ENCODE peak calls at places on chromosomes 11 and 22, in four cellular contexts. G is esophagus squamous epithelium, Q is Peyer's patch, M is heart left ventricle. B is an unnamed sample.
A peak's percentile ranks its signal among the peaks of the same experiment; 100 is the strongest.

GRCh38 chr22:36293606-36294292 is 40.8 kb downstream of the APOL1 start:
- DNase-seq in Q (peak; percentile 47), M (no peak), G (no peak), B (no peak)

GRCh38 chr22:45201678-45202332 is 38.1 kb downstream of the NUP50 start:
- DNase-seq in G (no peak), M (no peak), Q (no peak), B (no peak)

GRCh38 chr22:46649176-46650077 is 29.2 kb downstream of the GRAMD4 start:
- DNase-seq in Q (no peak), G (no peak), M (peak; percentile 72), B (no peak)

GRCh38 chr11:45089845-45090499 is 56.5 kb upstream of the PRDM11 start:
- DNase-seq in G (no peak), M (no peak), Q (no peak), B (peak; percentile 80)

GRCh38 chr22:23113067-23113846 is 28.5 kb downstream of the RSPH14 start:
- DNase-seq in Q (no peak), G (no peak), M (peak; percentile 34), B (no peak)

GRCh38 chr22:49934891-49935557 is 16.6 kb downstream of the CRELD2 start:
- DNase-seq in M (peak; percentile 91), G (no peak), Q (peak; percentile 88), B (peak; percentile 79)

GRCh38 chr22:26453812-26454500 is 24.9 kb downstream of the ASPHD2 start:
- DNase-seq in Q (no peak), M (peak; percentile 9), G (no peak), B (no peak)

GRCh38 chr11:63572026-63572688 is 9.0 kb upstream of the PLAAT2 start:
- DNase-seq in G (no peak), Q (no peak), M (no peak), B (no peak)

GRCh38 chr11:17683378-17684161 is 35.8 kb upstream of the MYOD1 start:
- DNase-seq in G (no peak), M (no peak), Q (no peak), B (no peak)

GRCh38 chr22:37386441-37386840 is 40.8 kb downstream of the ELFN2 start:
- DNase-seq in G (no peak), M (no peak), Q (no peak), B (no peak)

GRCh38 chr11:88555829-88556202 is 218.3 kb upstream of the CTSC start:
- DNase-seq in Q (no peak), M (no peak), G (no peak), B (no peak)

GRCh38 chr22:26762503-26763170 is 105.2 kb downstream of the MIAT start:
- DNase-seq in Q (no peak), G (no peak), M (no peak), B (no peak)

GRCh38 chr11:44949160-44950035 is 1.3 kb downstream of the TP53I11 start:
- DNase-seq in Q (peak; percentile 75), G (no peak), M (peak; percentile 47), B (no peak)

GRCh38 chr22:22395230-22395629 is 113.3 kb downstream of the ZNF280B start:
- DNase-seq in G (no peak), Q (no peak), M (no peak), B (no peak)

GRCh38 chr22:17566776-17567175 is 3.5 kb downstream of the SLC25A18 start:
- DNase-seq in G (no peak), M (no peak), Q (no peak), B (no peak)

GRCh38 chr11:118912742-118913410 is 12.8 kb downstream of the BCL9L start:
- DNase-seq in G (no peak), Q (no peak), M (no peak), B (no peak)

GRCh38 chr11:1074244-1075221 is at the start of gene MUC2:
- DNase-seq in Q (peak; percentile 75), G (no peak), M (no peak), B (no peak)

GRCh38 chr11:62879554-62879953 is 1.1 kb upstream of the SLC3A2 start:
- DNase-seq in G (no peak), M (no peak), Q (no peak), B (peak; percentile 74)

GRCh38 chr22:27687984-27688545 is 113.5 kb downstream of the MN1 start:
- DNase-seq in Q (no peak), M (no peak), G (no peak), B (no peak)

GRCh38 chr22:46686221-46686872 is 51.7 kb downstream of the CERK start:
- DNase-seq in Q (no peak), G (no peak), M (peak; percentile 67), B (no peak)

GRCh38 chr11:118417801-118418200 is 16.4 kb downstream of the ATP5MG start:
- DNase-seq in Q (no peak), M (no peak), G (no peak), B (no peak)

GRCh38 chr11:108115495-108116140 is 5.7 kb upstream of the ACAT1 start:
- DNase-seq in M (peak; percentile 85), Q (peak; percentile 72), G (no peak), B (peak; percentile 97)

GRCh38 chr22:24693359-24693758 is 81.2 kb downstream of the PIWIL3 start:
- DNase-seq in G (no peak), M (no peak), Q (no peak), B (no peak)

GRCh38 chr11:28169816-28170215 is 61.6 kb downstream of the METTL15 start:
- DNase-seq in Q (no peak), M (no peak), G (no peak), B (no peak)

GRCh38 chr11:35116762-35117588 is 22.0 kb upstream of the CD44 start:
- DNase-seq in G (no peak), Q (no peak), M (no peak), B (no peak)

GRCh38 chr11:86014221-86014620 is 54.7 kb downstream of the PICALM start:
- DNase-seq in M (no peak), Q (no peak), G (no peak), B (no peak)

GRCh38 chr11:58659404-58659803 is 36.9 kb downstream of the CNTF start:
- DNase-seq in Q (no peak), M (no peak), G (no peak), B (no peak)

GRCh38 chr11:20315800-20316199 is 47.7 kb upstream of the HTATIP2 start:
- DNase-seq in M (no peak), Q (no peak), G (no peak), B (no peak)

GRCh38 chr11:121340010-121340580 is 47.5 kb downstream of the SC5D start:
- DNase-seq in Q (no peak), G (no peak), M (no peak), B (no peak)

GRCh38 chr22:17772963-17773605 is 1.2 kb downstream of the BID start:
- DNase-seq in M (peak; percentile 29), Q (peak; percentile 47), G (no peak), B (no peak)

GRCh38 chr11:15141381-15141780 is 26.7 kb downstream of the INSC start:
- DNase-seq in G (no peak), M (no peak), Q (no peak), B (no peak)

GRCh38 chr22:39184586-39185577 is 32.4 kb upstream of the CBX7 start:
- DNase-seq in G (no peak), Q (no peak), M (no peak), B (no peak)

GRCh38 chr22:33524511-33525270 is 395.6 kb downstream of the LARGE1 start:
- DNase-seq in M (no peak), G (no peak), Q (no peak), B (no peak)

GRCh38 chr11:9982796-9983579 is 311.0 kb downstream of the SBF2 start:
- DNase-seq in G (no peak), Q (no peak), M (no peak), B (no peak)

GRCh38 chr11:17413414-17414316 is 25.2 kb upstream of the KCNJ11 start:
- DNase-seq in G (no peak), Q (peak; percentile 60), M (no peak), B (no peak)

GRCh38 chr11:104024572-104024971 is 11.9 kb upstream of the DDI1 start:
- DNase-seq in M (no peak), Q (no peak), G (no peak), B (no peak)

GRCh38 chr11:66227700-66228099 is 40.7 kb upstream of the RAB1B start:
- DNase-seq in M (no peak), G (no peak), Q (no peak), B (no peak)
- TF ChIP-seq POLR2A in M (no peak), G (no peak), Q (no peak), B (no peak)

DNA sequence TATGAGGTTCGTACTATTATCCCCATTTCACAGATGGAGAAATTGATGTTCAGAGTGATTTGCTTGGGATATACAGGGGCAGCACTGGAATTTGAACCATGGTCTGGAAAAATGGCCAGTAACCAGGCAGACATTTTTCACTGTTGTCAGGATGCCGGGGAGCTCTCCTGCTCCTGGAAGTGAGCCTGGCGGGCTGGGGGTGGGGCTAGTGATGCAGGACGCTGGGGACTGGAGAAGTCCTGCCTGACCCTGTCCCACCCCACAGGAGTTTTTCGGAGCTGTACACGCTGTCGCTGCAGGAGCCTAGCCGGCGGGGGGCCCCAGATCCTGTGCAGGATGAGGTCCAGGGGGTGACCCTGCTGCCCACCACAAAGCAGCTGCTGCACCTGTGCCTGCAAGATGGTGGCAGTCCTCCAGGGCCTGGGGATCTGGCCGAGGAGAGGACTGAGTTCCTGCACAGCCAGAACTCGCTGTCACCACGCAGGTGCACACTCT is 11.1 kb downstream of the SIPA1 start:
- DNase-seq in M (peak; percentile 32), Q (no peak), G (no peak), B (no peak)
- TF ChIP-seq POLR2A in M (no peak), Q (no peak), G (no peak), B (no peak)

DNA sequence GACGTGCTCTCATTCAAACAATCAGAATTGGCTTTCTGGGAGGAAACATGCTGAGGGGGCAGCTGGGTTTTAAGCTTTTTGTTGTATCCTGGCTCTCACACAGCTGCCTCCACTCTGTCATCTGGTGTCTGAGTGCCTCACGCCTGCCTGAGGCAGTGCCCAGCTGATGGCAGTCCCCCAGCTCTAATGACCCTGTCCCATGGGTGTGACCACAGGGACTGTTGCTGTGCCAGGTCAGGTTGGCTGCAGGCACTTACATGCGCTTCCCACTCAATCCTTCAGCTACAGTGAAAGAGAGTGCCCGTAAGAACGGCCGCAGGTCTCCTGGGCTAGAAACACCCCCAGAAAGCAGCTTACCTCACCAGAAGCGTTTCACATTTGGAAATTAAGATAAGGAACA is 53.6 kb downstream of the ARFGAP3 start:
- DNase-seq in M (peak; percentile 40), G (no peak), Q (no peak), B (no peak)
- TF ChIP-seq POLR2A in M (no peak), G (no peak), Q (no peak), B (no peak)

DNA sequence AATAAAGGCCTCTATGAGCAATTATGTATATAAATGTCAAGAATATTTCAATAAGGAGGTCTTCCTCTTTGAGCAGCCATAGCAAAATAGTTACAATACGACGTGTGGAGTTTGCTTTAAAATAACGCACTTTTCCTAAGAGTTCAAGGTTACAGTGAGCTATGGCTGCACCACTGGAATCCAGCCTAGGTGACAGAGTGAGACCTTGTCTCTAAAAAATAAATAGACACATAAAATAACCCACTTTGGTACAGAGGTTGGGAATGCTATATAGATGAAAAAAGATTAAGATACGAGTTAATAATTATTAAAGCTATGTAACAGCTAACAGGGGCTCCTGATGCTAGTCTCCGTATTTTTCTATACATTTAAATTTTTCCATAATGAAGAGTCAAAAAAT is 12.6 kb downstream of the RAB6A start:
- DNase-seq in G (no peak), Q (no peak), M (no peak), B (no peak)
- TF ChIP-seq POLR2A in G (no peak), Q (no peak), M (no peak), B (no peak)

B was measured in lower leg skin.